ENCODE peak calls at places on chromosomes 11 and 22, in seven cellular contexts. One of them, this sample, is unnamed.

GRCh38 chr22:46830841-46831240 is 68.4 kb downstream of the TBC1D22A start:
- DNase-seq in sigmoid colon: no peak
- DNase-seq in fibroblast of pulmonary artery: no peak
- DNase-seq in PC-3: peak
- DNase-seq in GM06990: no peak
- DNase-seq in cardiac muscle cell: no peak
- DNase-seq in tibial nerve: no peak
- DNase-seq in this sample: no peak

GRCh38 chr22:17108256-17109112 is 12.7 kb downstream of the TMEM121B start:
- DNase-seq in sigmoid colon: no peak
- DNase-seq in fibroblast of pulmonary artery: no peak
- DNase-seq in PC-3: no peak
- DNase-seq in GM06990: no peak
- DNase-seq in cardiac muscle cell: no peak
- DNase-seq in tibial nerve: no peak
- DNase-seq in this sample: no peak

GRCh38 chr11:111603633-111604130 is 1.4 kb downstream of the SIK2 start:
- DNase-seq in sigmoid colon: no peak
- DNase-seq in fibroblast of pulmonary artery: peak
- DNase-seq in PC-3: peak
- DNase-seq in GM06990: no peak
- DNase-seq in cardiac muscle cell: peak
- DNase-seq in tibial nerve: no peak
- DNase-seq in this sample: peak

GRCh38 chr11:112322173-112322813 is 61.6 kb upstream of the PLET1 start:
- DNase-seq in sigmoid colon: no peak
- DNase-seq in fibroblast of pulmonary artery: no peak
- DNase-seq in PC-3: no peak
- DNase-seq in GM06990: no peak
- DNase-seq in cardiac muscle cell: no peak
- DNase-seq in tibial nerve: no peak
- DNase-seq in this sample: no peak

GRCh38 chr22:20530368-20531153 is 23.2 kb downstream of the MED15 start:
- DNase-seq in sigmoid colon: no peak
- DNase-seq in fibroblast of pulmonary artery: no peak
- DNase-seq in PC-3: peak
- DNase-seq in GM06990: no peak
- DNase-seq in cardiac muscle cell: peak
- DNase-seq in tibial nerve: no peak
- DNase-seq in this sample: peak

GRCh38 chr11:113773092-113773415 is 438 bp downstream of the ZW10 start:
- DNase-seq in sigmoid colon: peak
- DNase-seq in fibroblast of pulmonary artery: peak
- DNase-seq in PC-3: peak
- DNase-seq in GM06990: no peak
- DNase-seq in cardiac muscle cell: peak
- DNase-seq in tibial nerve: no peak
- DNase-seq in this sample: peak

GRCh38 chr22:38415046-38415445 is 40.0 kb downstream of the KCNJ4 start:
- DNase-seq in sigmoid colon: peak
- DNase-seq in fibroblast of pulmonary artery: no peak
- DNase-seq in PC-3: no peak
- DNase-seq in GM06990: no peak
- DNase-seq in cardiac muscle cell: no peak
- DNase-seq in tibial nerve: no peak
- DNase-seq in this sample: no peak

GRCh38 chr22:42868751-42869251 is 11.7 kb upstream of the ARFGAP3 start:
- DNase-seq in sigmoid colon: peak
- DNase-seq in fibroblast of pulmonary artery: no peak
- DNase-seq in PC-3: no peak
- DNase-seq in GM06990: no peak
- DNase-seq in cardiac muscle cell: peak
- DNase-seq in tibial nerve: no peak
- DNase-seq in this sample: no peak

GRCh38 chr11:77056814-77057402 is 9.9 kb upstream of the CAPN5 start:
- DNase-seq in sigmoid colon: no peak
- DNase-seq in fibroblast of pulmonary artery: no peak
- DNase-seq in PC-3: no peak
- DNase-seq in GM06990: no peak
- DNase-seq in cardiac muscle cell: no peak
- DNase-seq in tibial nerve: no peak
- DNase-seq in this sample: no peak

GRCh38 chr22:44143596-44143995 is 37.1 kb upstream of the PARVG start:
- DNase-seq in sigmoid colon: no peak
- DNase-seq in fibroblast of pulmonary artery: no peak
- DNase-seq in PC-3: no peak
- DNase-seq in GM06990: no peak
- DNase-seq in cardiac muscle cell: no peak
- DNase-seq in tibial nerve: no peak
- DNase-seq in this sample: no peak

GRCh38 chr11:82842019-82842418 is 58.2 kb downstream of the PRCP start:
- DNase-seq in sigmoid colon: peak
- DNase-seq in fibroblast of pulmonary artery: no peak
- DNase-seq in PC-3: no peak
- DNase-seq in GM06990: no peak
- DNase-seq in cardiac muscle cell: no peak
- DNase-seq in tibial nerve: no peak
- DNase-seq in this sample: no peak

GRCh38 chr11:14015711-14016110 is 53.2 kb downstream of the SPON1 start:
- DNase-seq in sigmoid colon: no peak
- DNase-seq in fibroblast of pulmonary artery: peak
- DNase-seq in PC-3: peak
- DNase-seq in GM06990: no peak
- DNase-seq in cardiac muscle cell: peak
- DNase-seq in tibial nerve: no peak
- DNase-seq in this sample: peak

GRCh38 chr11:86954288-86955110 is 696 bp downstream of the FZD4 start:
- DNase-seq in sigmoid colon: peak
- DNase-seq in fibroblast of pulmonary artery: no peak
- DNase-seq in PC-3: no peak
- DNase-seq in GM06990: peak
- DNase-seq in cardiac muscle cell: no peak
- DNase-seq in tibial nerve: peak
- DNase-seq in this sample: no peak

GRCh38 chr22:24053481-24054226 is 42.5 kb downstream of the CABIN1 start:
- DNase-seq in sigmoid colon: no peak
- DNase-seq in fibroblast of pulmonary artery: no peak
- DNase-seq in PC-3: no peak
- DNase-seq in GM06990: peak
- DNase-seq in cardiac muscle cell: no peak
- DNase-seq in tibial nerve: no peak
- DNase-seq in this sample: no peak

DNA sequence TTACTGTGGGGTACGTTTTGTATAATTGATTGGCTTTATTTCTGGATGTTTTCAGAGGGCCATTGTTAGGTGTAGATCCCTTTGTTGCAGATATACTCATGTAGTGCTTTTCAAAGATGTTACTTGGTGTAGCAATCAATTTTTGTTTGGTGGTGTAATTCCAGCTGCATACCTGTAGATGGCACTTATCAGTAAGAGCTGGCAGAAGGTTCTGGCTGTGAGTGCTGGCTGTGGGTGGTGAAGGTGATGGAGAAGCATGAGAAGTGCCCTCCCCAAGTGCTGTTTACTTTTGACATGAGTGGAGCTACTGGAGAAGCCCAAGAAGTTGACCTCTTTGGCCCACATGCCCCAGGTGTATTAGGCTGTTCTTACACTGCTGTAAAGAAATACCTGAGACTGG is 1074.9 kb downstream of the FAM181B start:
- DNase-seq in sigmoid colon: no peak
- DNase-seq in fibroblast of pulmonary artery: peak
- DNase-seq in PC-3: peak
- DNase-seq in GM06990: no peak
- DNase-seq in cardiac muscle cell: peak
- DNase-seq in tibial nerve: no peak
- DNase-seq in this sample: no peak
- TF ChIP-seq CTCF in sigmoid colon: no peak
- TF ChIP-seq CTCF in fibroblast of pulmonary artery: peak
- TF ChIP-seq CTCF in PC-3: peak
- TF ChIP-seq CTCF in GM06990: peak
- TF ChIP-seq CTCF in cardiac muscle cell: peak
- TF ChIP-seq CTCF in tibial nerve: no peak
- TF ChIP-seq CTCF in this sample: peak

DNA sequence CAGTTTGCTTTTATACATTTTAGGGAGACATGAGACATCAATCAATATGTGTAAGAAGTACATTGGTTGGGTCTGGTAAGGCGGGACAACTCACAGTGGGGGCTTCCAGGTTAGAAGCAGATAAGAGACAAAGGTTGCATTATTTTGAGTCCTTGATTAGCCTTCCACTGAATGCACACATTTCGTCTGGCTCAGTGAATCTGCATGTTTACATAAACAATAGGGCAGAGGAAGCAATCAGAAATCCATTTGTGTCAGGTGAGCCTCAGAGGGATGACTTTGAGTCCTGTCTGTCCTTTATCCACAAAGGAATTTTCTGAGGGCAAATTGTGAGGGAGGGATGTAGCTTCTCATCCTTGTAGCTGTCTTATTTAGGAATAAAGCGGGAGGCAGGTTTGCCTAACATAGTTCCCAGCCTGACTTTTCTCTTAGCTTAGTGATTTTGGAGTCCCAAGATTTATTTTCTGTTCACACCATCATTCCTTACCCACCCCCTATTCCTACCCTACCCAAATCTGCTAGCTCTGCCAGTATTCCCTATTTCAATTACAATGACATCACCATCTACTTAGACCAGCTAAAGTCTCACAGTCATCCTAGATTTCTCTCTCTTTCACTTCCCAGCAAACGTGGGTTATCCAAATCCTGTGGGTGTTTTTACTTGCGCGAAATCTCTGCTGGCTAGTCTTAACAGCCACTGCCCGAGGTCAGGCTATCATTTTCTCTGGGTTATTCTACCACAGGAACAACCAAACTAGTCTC is 2.9 kb downstream of the SC5D start:
- DNase-seq in sigmoid colon: no peak
- DNase-seq in fibroblast of pulmonary artery: no peak
- DNase-seq in PC-3: no peak
- DNase-seq in GM06990: no peak
- DNase-seq in cardiac muscle cell: no peak
- DNase-seq in tibial nerve: no peak
- DNase-seq in this sample: no peak
- H3K4me3 ChIP-seq in sigmoid colon: no peak
- H3K4me3 ChIP-seq in fibroblast of pulmonary artery: no peak
- H3K4me3 ChIP-seq in PC-3: no peak
- H3K4me3 ChIP-seq in GM06990: no peak
- H3K4me3 ChIP-seq in cardiac muscle cell: peak
- H3K4me3 ChIP-seq in tibial nerve: no peak
- H3K4me3 ChIP-seq in this sample: no peak

GRCh38 chr11:2507212-2507901 is 62.5 kb downstream of the KCNQ1 start:
- DNase-seq in sigmoid colon: peak
- DNase-seq in fibroblast of pulmonary artery: no peak
- DNase-seq in PC-3: no peak
- DNase-seq in GM06990: no peak
- DNase-seq in cardiac muscle cell: no peak
- DNase-seq in tibial nerve: no peak
- DNase-seq in this sample: no peak

GRCh38 chr11:2508793-2509192 is 64.0 kb downstream of the KCNQ1 start:
- DNase-seq in sigmoid colon: no peak
- DNase-seq in fibroblast of pulmonary artery: no peak
- DNase-seq in PC-3: no peak
- DNase-seq in GM06990: no peak
- DNase-seq in cardiac muscle cell: no peak
- DNase-seq in tibial nerve: no peak
- DNase-seq in this sample: no peak

GRCh38 chr11:2510626-2511402 is 66.0 kb downstream of the KCNQ1 start:
- DNase-seq in sigmoid colon: no peak
- DNase-seq in fibroblast of pulmonary artery: no peak
- DNase-seq in PC-3: no peak
- DNase-seq in GM06990: no peak
- DNase-seq in cardiac muscle cell: no peak
- DNase-seq in tibial nerve: no peak
- DNase-seq in this sample: peak

GRCh38 chr11:2509481-2510001 is 64.7 kb downstream of the KCNQ1 start:
- DNase-seq in sigmoid colon: peak
- DNase-seq in fibroblast of pulmonary artery: no peak
- DNase-seq in PC-3: no peak
- DNase-seq in GM06990: no peak
- DNase-seq in cardiac muscle cell: no peak
- DNase-seq in tibial nerve: no peak
- DNase-seq in this sample: no peak

DNA sequence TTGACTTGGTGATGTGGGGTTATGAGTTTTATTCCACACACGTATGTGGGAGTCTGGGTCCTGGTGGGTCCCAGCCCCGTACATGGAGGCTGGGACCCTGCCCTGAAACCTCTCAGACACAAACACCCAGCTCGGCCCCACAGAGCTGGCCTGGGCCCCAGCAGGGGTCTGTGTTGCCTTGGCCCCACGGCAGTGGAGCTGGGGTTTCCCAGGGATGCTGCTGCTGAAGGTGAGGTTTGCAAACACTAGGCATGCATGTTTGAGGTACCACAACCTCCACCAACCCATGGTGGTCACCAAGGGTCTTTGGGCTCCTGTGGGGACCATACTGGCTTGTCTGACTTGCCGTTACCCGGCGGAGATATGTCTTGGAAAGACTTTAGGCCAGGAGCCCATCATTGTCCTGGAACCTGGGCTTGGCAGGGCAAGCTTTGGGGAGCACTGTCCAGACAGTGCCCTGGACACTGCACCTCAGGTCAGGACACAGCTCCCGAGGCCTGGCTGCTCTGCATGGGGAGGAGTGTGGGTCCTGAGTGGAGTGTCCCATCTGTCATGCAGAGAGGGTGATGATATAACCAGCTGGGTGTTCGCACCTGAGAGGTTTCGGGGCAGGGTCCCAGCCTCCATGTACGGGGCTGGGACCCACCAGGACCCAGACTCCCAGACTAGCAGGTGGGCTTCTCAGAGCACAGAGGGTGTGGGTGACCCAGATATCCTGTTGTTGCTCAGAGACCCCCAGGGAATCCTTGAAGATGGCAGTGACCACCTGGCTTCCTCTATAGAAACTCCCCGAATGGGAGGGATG is 63.3 kb downstream of the KCNQ1 start:
- DNase-seq in sigmoid colon: peak
- DNase-seq in fibroblast of pulmonary artery: no peak
- DNase-seq in PC-3: no peak
- DNase-seq in GM06990: no peak
- DNase-seq in cardiac muscle cell: no peak
- DNase-seq in tibial nerve: no peak
- DNase-seq in this sample: no peak
- TF ChIP-seq CTCF in sigmoid colon: no peak
- TF ChIP-seq CTCF in fibroblast of pulmonary artery: no peak
- TF ChIP-seq CTCF in PC-3: no peak
- TF ChIP-seq CTCF in GM06990: no peak
- TF ChIP-seq CTCF in cardiac muscle cell: no peak
- TF ChIP-seq CTCF in tibial nerve: no peak
- TF ChIP-seq CTCF in this sample: no peak

DNA sequence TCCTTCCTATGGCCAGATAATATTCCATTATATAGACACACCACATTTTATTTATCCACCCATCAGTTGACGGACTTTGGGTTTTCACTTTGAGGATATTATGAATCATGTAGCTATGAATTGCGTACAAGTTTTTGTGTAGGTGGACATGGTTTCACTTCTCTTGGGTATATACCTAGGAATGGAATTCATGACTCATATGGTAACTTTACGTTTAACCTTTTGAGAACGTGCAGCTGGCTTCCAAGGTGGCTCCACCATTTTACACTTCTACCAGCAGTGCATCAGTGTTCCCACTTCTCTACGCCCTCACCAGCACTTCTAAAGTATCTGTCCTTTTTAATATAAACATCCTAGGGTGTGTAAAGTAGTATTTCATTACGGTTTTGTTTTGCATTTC is 112.0 kb downstream of the PLEKHA7 start:
- DNase-seq in sigmoid colon: no peak
- DNase-seq in fibroblast of pulmonary artery: no peak
- DNase-seq in PC-3: peak
- DNase-seq in GM06990: peak
- DNase-seq in cardiac muscle cell: peak
- DNase-seq in tibial nerve: no peak
- DNase-seq in this sample: no peak
- H3K4me3 ChIP-seq in sigmoid colon: no peak
- H3K4me3 ChIP-seq in fibroblast of pulmonary artery: no peak
- H3K4me3 ChIP-seq in PC-3: no peak
- H3K4me3 ChIP-seq in GM06990: no peak
- H3K4me3 ChIP-seq in cardiac muscle cell: no peak
- H3K4me3 ChIP-seq in tibial nerve: no peak
- H3K4me3 ChIP-seq in this sample: no peak

This sample was measured in foreskin fibroblast.